ENCODE peak calls at places on chromosomes 11 and 22, in six cellular contexts. S is esophagus muscularis mucosa, P is pancreas, R is adrenal gland, M is body of pancreas, G is PC-9. B is an unnamed sample. For H3K4me1, the result is how much of the 10 kb centered on the place peaks cover.

GRCh38 chr11:129117595-129118350 is 74.4 kb downstream of the ARHGAP32 start:
- DNase-seq in S (no peak), P (no peak), R (peak), M (peak), G (peak), B (peak)

GRCh38 chr11:70281114-70281729 is 10.7 kb downstream of the PPFIA1 start:
- DNase-seq in S (no peak), P (no peak), R (peak), M (peak), G (no peak), B (no peak)

GRCh38 chr11:18001191-18001590 is 11.7 kb downstream of the SERGEF start:
- DNase-seq in S (no peak), P (no peak), R (no peak), M (no peak), G (no peak), B (no peak)

GRCh38 chr22:43515411-43515810 is 103.6 kb downstream of the MPPED1 start:
- DNase-seq in S (no peak), P (no peak), R (no peak), M (no peak), G (no peak), B (no peak)

GRCh38 chr11:83717551-83717950 is 431.4 kb upstream of the CCDC90B start:
- DNase-seq in S (no peak), P (no peak), R (no peak), M (no peak), G (no peak), B (no peak)

GRCh38 chr22:18070556-18071306 is 7.1 kb upstream of the PEX26 start:
- DNase-seq in S (no peak), P (peak), R (no peak), M (no peak), G (no peak), B (no peak)

GRCh38 chr11:32469791-32470190 is 34.5 kb upstream of the WT1 start:
- DNase-seq in S (no peak), P (no peak), R (no peak), M (no peak), G (no peak), B (no peak)

GRCh38 chr11:76010051-76010450 is 195.0 kb downstream of the UVRAG start:
- DNase-seq in S (no peak), P (no peak), R (no peak), M (no peak), G (no peak), B (no peak)

GRCh38 chr22:33227791-33228190 is 169.6 kb upstream of the SYN3 start:
- DNase-seq in S (no peak), P (no peak), R (no peak), M (no peak), G (no peak), B (no peak)

GRCh38 chr22:32628626-32629587 is 154.3 kb downstream of the FBXO7 start:
- DNase-seq in S (no peak), P (no peak), R (no peak), M (no peak), G (no peak), B (no peak)

GRCh38 chr22:44247346-44247745 is 65.4 kb downstream of the SHISAL1 start:
- DNase-seq in S (peak), P (no peak), R (no peak), M (no peak), G (no peak), B (peak)

GRCh38 chr22:48511211-48511610 is 1316.5 kb downstream of the BRD1 start:
- DNase-seq in S (no peak), P (no peak), R (no peak), M (no peak), G (no peak), B (no peak)

GRCh38 chr11:125916683-125917337 is 12.5 kb downstream of the DDX25 start:
- DNase-seq in S (peak), P (no peak), R (no peak), M (no peak), G (no peak), B (no peak)

GRCh38 chr11:102497061-102497460 is 33.5 kb downstream of the MMP7 start:
- DNase-seq in S (no peak), P (no peak), R (no peak), M (no peak), G (no peak), B (no peak)

GRCh38 chr11:77515063-77515462 is 41.2 kb upstream of the PAK1 start:
- DNase-seq in S (no peak), P (no peak), R (no peak), M (no peak), G (no peak), B (no peak)

GRCh38 chr22:46447906-46448669 is 89.3 kb downstream of the CELSR1 start:
- DNase-seq in S (no peak), P (no peak), R (no peak), M (no peak), G (no peak), B (no peak)

GRCh38 chr11:8732748-8733241 is 50.2 kb downstream of the RPL27A start:
- DNase-seq in S (no peak), P (peak), R (peak), M (peak), G (no peak), B (no peak)

GRCh38 chr11:64994318-64994717 is 2.5 kb downstream of the BATF2 start:
- DNase-seq in S (no peak), P (no peak), R (no peak), M (no peak), G (no peak), B (no peak)
- H3K4me1 ChIP-seq in S (under half), P (under half), R (under half), M (under half), G (under half), B (under half)

GRCh38 chr11:133953999-133954398 is 2.8 kb downstream of the IGSF9B start:
- DNase-seq in S (no peak), P (no peak), R (no peak), M (no peak), G (no peak), B (no peak)
- H3K4me1 ChIP-seq in S (half or more), P (under half), R (under half), M (under half), G (under half), B (under half)

DNA sequence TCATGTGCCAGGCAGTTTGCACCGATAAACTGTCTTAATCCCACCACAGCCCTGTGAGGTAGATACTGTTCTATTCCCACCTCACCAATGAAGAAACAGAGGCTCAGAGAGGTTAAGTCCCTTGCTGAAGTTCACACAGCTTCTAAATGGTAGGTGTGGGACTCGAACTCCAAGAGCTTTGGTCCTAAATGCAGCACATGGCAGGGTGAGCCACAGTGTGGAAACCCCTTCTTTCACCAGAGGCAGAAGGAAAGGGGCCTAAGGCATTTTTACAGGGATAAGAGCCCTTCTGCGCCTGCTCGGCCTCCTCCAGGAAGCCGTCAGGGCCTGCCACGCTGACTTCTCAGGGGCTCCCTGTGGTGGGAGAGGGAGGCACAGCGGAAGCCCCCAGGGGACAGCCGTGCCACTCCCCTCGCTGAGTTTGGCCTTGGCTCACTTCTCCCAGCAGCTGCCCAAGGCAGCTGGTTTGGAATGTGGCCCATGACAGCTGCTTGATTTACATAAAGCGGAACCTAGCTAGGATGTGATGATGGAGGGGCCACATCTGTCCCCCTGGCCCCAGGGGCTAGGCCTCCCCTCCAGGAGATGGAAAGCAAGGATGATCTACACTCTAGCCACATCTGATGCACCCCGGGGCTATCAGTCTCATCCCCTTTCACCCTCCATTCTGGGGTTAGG is 35.4 kb downstream of the CD82 start:
- DNase-seq in S (no peak), P (no peak), R (no peak), M (no peak), G (no peak), B (no peak)
- H3K4me1 ChIP-seq in S (half or more), P (under half), R (under half), M (under half), G (under half), B (under half)

GRCh38 chr22:37499006-37499707 is 13.0 kb upstream of the MFNG start:
- DNase-seq in S (no peak), P (no peak), R (no peak), M (no peak), G (no peak), B (no peak)
- H3K4me1 ChIP-seq in S (under half), P (under half), R (under half), M (half or more), G (under half), B (under half)

GRCh38 chr22:21850660-21851059 is 16.8 kb downstream of the MAPK1 start:
- DNase-seq in S (no peak), P (no peak), R (no peak), M (no peak), G (no peak), B (no peak)
- H3K4me1 ChIP-seq in S (half or more), P (under half), R (under half), M (under half), G (under half), B (under half)

GRCh38 chr11:1843796-1844195 is 5.0 kb downstream of the TNNI2 start:
- DNase-seq in S (no peak), P (peak), R (no peak), M (no peak), G (no peak), B (no peak)
- H3K4me1 ChIP-seq in S (under half), P (half or more), R (half or more), M (half or more), G (under half), B (under half)

GRCh38 chr11:12086271-12087074 is 23.9 kb upstream of the MICAL2 start:
- DNase-seq in S (no peak), P (no peak), R (peak), M (peak), G (peak), B (peak)
- H3K4me1 ChIP-seq in S (half or more), P (under half), R (under half), M (under half), G (half or more), B (under half)